ENCODE peak calls at places on chromosome 18, in five cellular contexts. One of them, this sample, is unnamed.

GRCh38 chr18:49479381-49480137 is 7.5 kb downstream of the C18orf32 start:
- DNase-seq in ELR: no peak
- DNase-seq in central memory CD4-positive, alpha-beta T cell: no peak
- DNase-seq in fibroblast of the conjunctiva: no peak
- DNase-seq in G401: no peak
- DNase-seq in this sample: no peak

GRCh38 chr18:58856881-58857280 is 7.8 kb upstream of the ZNF532 start:
- DNase-seq in central memory CD4-positive, alpha-beta T cell: no peak
- DNase-seq in fibroblast of the conjunctiva: no peak
- DNase-seq in G401: no peak
- DNase-seq in ELR: peak
- DNase-seq in this sample: no peak

GRCh38 chr18:73118121-73118816 is 250.5 kb upstream of the NETO1 start:
- DNase-seq in ELR: peak
- DNase-seq in central memory CD4-positive, alpha-beta T cell: no peak
- DNase-seq in G401: no peak
- DNase-seq in fibroblast of the conjunctiva: peak
- DNase-seq in this sample: no peak

GRCh38 chr18:79470547-79470946 is 74.8 kb downstream of the NFATC1 start:
- DNase-seq in ELR: no peak
- DNase-seq in G401: no peak
- DNase-seq in central memory CD4-positive, alpha-beta T cell: no peak
- DNase-seq in fibroblast of the conjunctiva: no peak
- DNase-seq in this sample: no peak

GRCh38 chr18:59681521-59682004 is 15.7 kb downstream of the CCBE1 start:
- DNase-seq in central memory CD4-positive, alpha-beta T cell: no peak
- DNase-seq in fibroblast of the conjunctiva: no peak
- DNase-seq in ELR: no peak
- DNase-seq in G401: no peak
- DNase-seq in this sample: no peak

GRCh38 chr18:75269140-75269676 is 58.6 kb downstream of the TSHZ1 start:
- DNase-seq in ELR: no peak
- DNase-seq in fibroblast of the conjunctiva: no peak
- DNase-seq in central memory CD4-positive, alpha-beta T cell: no peak
- DNase-seq in G401: peak
- DNase-seq in this sample: no peak

GRCh38 chr18:57446322-57446721 is 11.1 kb downstream of the ONECUT2 start:
- DNase-seq in fibroblast of the conjunctiva: no peak
- DNase-seq in G401: peak
- DNase-seq in ELR: peak
- DNase-seq in central memory CD4-positive, alpha-beta T cell: no peak
- DNase-seq in this sample: no peak

GRCh38 chr18:61908661-61909060 is 15.9 kb upstream of the RNF152 start:
- DNase-seq in central memory CD4-positive, alpha-beta T cell: no peak
- DNase-seq in G401: no peak
- DNase-seq in fibroblast of the conjunctiva: no peak
- DNase-seq in ELR: no peak
- DNase-seq in this sample: no peak

GRCh38 chr18:4961121-4961909 is 235.7 kb downstream of the AKAIN1 start:
- DNase-seq in ELR: no peak
- DNase-seq in fibroblast of the conjunctiva: no peak
- DNase-seq in central memory CD4-positive, alpha-beta T cell: no peak
- DNase-seq in G401: no peak
- DNase-seq in this sample: no peak

GRCh38 chr18:75926811-75927210 is 499.3 kb upstream of the SMIM21 start:
- DNase-seq in G401: no peak
- DNase-seq in fibroblast of the conjunctiva: no peak
- DNase-seq in central memory CD4-positive, alpha-beta T cell: no peak
- DNase-seq in ELR: no peak
- DNase-seq in this sample: no peak

GRCh38 chr18:32469190-32469611 is 1.5 kb downstream of the GAREM1 start:
- DNase-seq in G401: peak
- DNase-seq in fibroblast of the conjunctiva: no peak
- DNase-seq in central memory CD4-positive, alpha-beta T cell: no peak
- DNase-seq in ELR: peak
- DNase-seq in this sample: peak

GRCh38 chr18:28718696-28719095 is 541.8 kb upstream of the CDH2 start:
- DNase-seq in fibroblast of the conjunctiva: no peak
- DNase-seq in ELR: no peak
- DNase-seq in G401: no peak
- DNase-seq in central memory CD4-positive, alpha-beta T cell: no peak
- DNase-seq in this sample: no peak

GRCh38 chr18:58908006-58908405 is 43.3 kb downstream of the ZNF532 start:
- DNase-seq in G401: peak
- DNase-seq in ELR: no peak
- DNase-seq in central memory CD4-positive, alpha-beta T cell: no peak
- DNase-seq in fibroblast of the conjunctiva: no peak
- DNase-seq in this sample: no peak

GRCh38 chr18:53441761-53442414 is 782.6 kb downstream of the MBD2 start:
- DNase-seq in fibroblast of the conjunctiva: no peak
- DNase-seq in ELR: no peak
- DNase-seq in G401: no peak
- DNase-seq in central memory CD4-positive, alpha-beta T cell: no peak
- DNase-seq in this sample: no peak

GRCh38 chr18:10398571-10398970 is 55.9 kb upstream of the APCDD1 start:
- DNase-seq in G401: peak
- DNase-seq in ELR: no peak
- DNase-seq in central memory CD4-positive, alpha-beta T cell: no peak
- DNase-seq in fibroblast of the conjunctiva: no peak
- DNase-seq in this sample: no peak

GRCh38 chr18:55186588-55186987 is 227.3 kb upstream of the CCDC68 start:
- DNase-seq in central memory CD4-positive, alpha-beta T cell: no peak
- DNase-seq in fibroblast of the conjunctiva: no peak
- DNase-seq in G401: no peak
- DNase-seq in ELR: no peak
- DNase-seq in this sample: no peak

GRCh38 chr18:76456018-76456750 is 38.9 kb downstream of the ZNF516 start:
- DNase-seq in G401: no peak
- DNase-seq in ELR: no peak
- DNase-seq in central memory CD4-positive, alpha-beta T cell: no peak
- DNase-seq in fibroblast of the conjunctiva: no peak
- DNase-seq in this sample: no peak

GRCh38 chr18:8450013-8450412 is 159.2 kb upstream of the RAB12 start:
- DNase-seq in ELR: peak
- DNase-seq in G401: no peak
- DNase-seq in central memory CD4-positive, alpha-beta T cell: no peak
- DNase-seq in fibroblast of the conjunctiva: no peak
- DNase-seq in this sample: no peak

GRCh38 chr18:59900222-59901128 is 679 bp downstream of the PMAIP1 start:
- DNase-seq in ELR: peak
- DNase-seq in central memory CD4-positive, alpha-beta T cell: peak
- DNase-seq in fibroblast of the conjunctiva: peak
- DNase-seq in G401: no peak
- DNase-seq in this sample: peak

GRCh38 chr18:3350566-3351527 is 88.9 kb downstream of the MYL12B start:
- DNase-seq in G401: no peak
- DNase-seq in fibroblast of the conjunctiva: no peak
- DNase-seq in central memory CD4-positive, alpha-beta T cell: no peak
- DNase-seq in ELR: peak
- DNase-seq in this sample: no peak

GRCh38 chr18:24368749-24369148 is 28.9 kb downstream of the OSBPL1A start:
- DNase-seq in fibroblast of the conjunctiva: no peak
- DNase-seq in ELR: peak
- DNase-seq in central memory CD4-positive, alpha-beta T cell: no peak
- DNase-seq in G401: no peak
- DNase-seq in this sample: peak

GRCh38 chr18:47883771-47884413 is 46.6 kb downstream of the SMAD2 start:
- DNase-seq in central memory CD4-positive, alpha-beta T cell: no peak
- DNase-seq in fibroblast of the conjunctiva: no peak
- DNase-seq in ELR: peak
- DNase-seq in G401: no peak
- DNase-seq in this sample: no peak

GRCh38 chr18:58793361-58793760 is 71.3 kb upstream of the ZNF532 start:
- DNase-seq in ELR: peak
- DNase-seq in G401: no peak
- DNase-seq in central memory CD4-positive, alpha-beta T cell: no peak
- DNase-seq in fibroblast of the conjunctiva: peak
- DNase-seq in this sample: no peak

GRCh38 chr18:41311571-41312240 is 643.3 kb upstream of the PIK3C3 start:
- DNase-seq in G401: no peak
- DNase-seq in ELR: no peak
- DNase-seq in fibroblast of the conjunctiva: no peak
- DNase-seq in central memory CD4-positive, alpha-beta T cell: no peak
- DNase-seq in this sample: no peak

GRCh38 chr18:73787316-73787715 is 360.3 kb downstream of the FBXO15 start:
- DNase-seq in fibroblast of the conjunctiva: no peak
- DNase-seq in central memory CD4-positive, alpha-beta T cell: no peak
- DNase-seq in ELR: peak
- DNase-seq in G401: no peak
- DNase-seq in this sample: no peak

GRCh38 chr18:48863432-48864065 is 87.2 kb downstream of the SMAD7 start:
- DNase-seq in central memory CD4-positive, alpha-beta T cell: no peak
- DNase-seq in G401: no peak
- DNase-seq in fibroblast of the conjunctiva: no peak
- DNase-seq in ELR: no peak
- DNase-seq in this sample: no peak

GRCh38 chr18:75127143-75128021 is 81.6 kb downstream of the PTGR3 start:
- DNase-seq in central memory CD4-positive, alpha-beta T cell: no peak
- DNase-seq in G401: no peak
- DNase-seq in fibroblast of the conjunctiva: no peak
- DNase-seq in ELR: no peak
- DNase-seq in this sample: no peak

GRCh38 chr18:3870914-3871313 is 420.9 kb downstream of the TGIF1 start:
- DNase-seq in G401: peak
- DNase-seq in central memory CD4-positive, alpha-beta T cell: no peak
- DNase-seq in fibroblast of the conjunctiva: no peak
- DNase-seq in ELR: no peak
- DNase-seq in this sample: no peak

GRCh38 chr18:78242307-78242643 is 737.3 kb upstream of the SALL3 start:
- DNase-seq in G401: no peak
- DNase-seq in fibroblast of the conjunctiva: no peak
- DNase-seq in ELR: no peak
- DNase-seq in central memory CD4-positive, alpha-beta T cell: no peak
- DNase-seq in this sample: no peak

GRCh38 chr18:45801396-45802004 is 24.0 kb upstream of the SIGLEC15 start:
- DNase-seq in fibroblast of the conjunctiva: no peak
- DNase-seq in central memory CD4-positive, alpha-beta T cell: no peak
- DNase-seq in G401: no peak
- DNase-seq in ELR: no peak
- DNase-seq in this sample: no peak

GRCh38 chr18:9446839-9447238 is 28.5 kb upstream of the RALBP1 start:
- DNase-seq in ELR: no peak
- DNase-seq in fibroblast of the conjunctiva: no peak
- DNase-seq in central memory CD4-positive, alpha-beta T cell: no peak
- DNase-seq in G401: no peak
- DNase-seq in this sample: no peak

GRCh38 chr18:55859116-55859515 is 271.1 kb upstream of the TCF4 start:
- DNase-seq in G401: peak
- DNase-seq in ELR: peak
- DNase-seq in central memory CD4-positive, alpha-beta T cell: no peak
- DNase-seq in fibroblast of the conjunctiva: no peak
- DNase-seq in this sample: no peak

This sample was measured in CD4-positive, CD25-positive, alpha-beta regulatory T cell.